ENCODE peak calls at places on chromosomes 3 and 15, in five cellular contexts. J, L, X, F and A are unnamed samples.

GRCh38 chr3:172592898-172593669 is 69.9 kb upstream of the TNFSF10 start:
- DNase-seq in J (no peak), L (no peak), X (no peak), F (no peak), A (no peak)

GRCh38 chr3:183253364-183253960 is 409 bp downstream of the B3GNT5 start:
- DNase-seq in J (peak), L (no peak), X (peak), F (no peak), A (no peak)

GRCh38 chr3:61417352-61417751 is 144.0 kb upstream of the PTPRG start:
- DNase-seq in J (no peak), L (no peak), X (no peak), F (no peak), A (no peak)

GRCh38 chr15:40238927-40239591 is at the start of gene PAK6:
- DNase-seq in J (peak), L (no peak), X (peak), F (no peak), A (no peak)

GRCh38 chr3:5022187-5022965 is 43.1 kb downstream of the BHLHE40 start:
- DNase-seq in J (no peak), L (no peak), X (peak), F (no peak), A (no peak)

GRCh38 chr3:21017115-21017852 is 733.7 kb downstream of the ZNF385D start:
- DNase-seq in J (peak), L (no peak), X (no peak), F (no peak), A (peak)

GRCh38 chr3:100927775-100928174 is 65.4 kb downstream of the ABI3BP start:
- DNase-seq in J (no peak), L (no peak), X (peak), F (no peak), A (no peak)

GRCh38 chr15:33660151-33660550 is 308.1 kb upstream of the CHRM5 start:
- DNase-seq in J (no peak), L (no peak), X (no peak), F (no peak), A (no peak)

GRCh38 chr3:142844339-142844977 is 44.4 kb downstream of the PCOLCE2 start:
- DNase-seq in J (no peak), L (no peak), X (peak), F (no peak), A (peak)

GRCh38 chr15:62419206-62419605 is 254.1 kb upstream of the C2CD4B start:
- DNase-seq in J (no peak), L (no peak), X (no peak), F (no peak), A (no peak)

GRCh38 chr3:29313074-29313473 is 32.2 kb downstream of the RBMS3 start:
- DNase-seq in J (no peak), L (no peak), X (peak), F (no peak), A (no peak)

GRCh38 chr3:79843180-79843579 is 75.4 kb upstream of the ROBO1 start:
- DNase-seq in J (no peak), L (no peak), X (no peak), F (no peak), A (no peak)

GRCh38 chr15:89851665-89852341 is 37.2 kb upstream of the ANPEP start:
- DNase-seq in J (no peak), L (no peak), X (no peak), F (no peak), A (no peak)

GRCh38 chr3:141452045-141452444 is 34.8 kb upstream of the RASA2 start:
- DNase-seq in J (peak), L (no peak), X (peak), F (no peak), A (no peak)

GRCh38 chr15:61034793-61035710 is 194.1 kb downstream of the RORA start:
- DNase-seq in J (no peak), L (no peak), X (peak), F (no peak), A (no peak)

GRCh38 chr3:190696777-190697501 is 165.6 kb downstream of the GMNC start:
- DNase-seq in J (peak), L (no peak), X (peak), F (no peak), A (peak)

GRCh38 chr3:12221663-12222062 is 63.0 kb upstream of the TIMP4 start:
- DNase-seq in J (no peak), L (no peak), X (no peak), F (no peak), A (no peak)

GRCh38 chr15:76793162-76793561 is 112.0 kb downstream of the SCAPER start:
- DNase-seq in J (no peak), L (no peak), X (no peak), F (no peak), A (no peak)

GRCh38 chr3:171972965-171973364 is 66.4 kb upstream of the FNDC3B start:
- DNase-seq in J (no peak), L (no peak), X (no peak), F (no peak), A (no peak)

GRCh38 chr3:72797773-72798543 is 50.3 kb downstream of the SHQ1 start:
- DNase-seq in J (no peak), L (peak), X (peak), F (no peak), A (no peak)

GRCh38 chr15:63605816-63606215 is 8.6 kb downstream of the FBXL22 start:
- DNase-seq in J (no peak), L (no peak), X (no peak), F (no peak), A (no peak)

GRCh38 chr3:42829083-42829627 is 19.9 kb downstream of the ACKR2 start:
- DNase-seq in J (no peak), L (no peak), X (no peak), F (no peak), A (no peak)

GRCh38 chr3:40452876-40453730 is 4.0 kb upstream of the RPL14 start:
- DNase-seq in J (peak), L (peak), X (peak), F (peak), A (peak)

GRCh38 chr3:69504232-69504631 is 118.3 kb upstream of the FRMD4B start:
- DNase-seq in J (no peak), L (no peak), X (no peak), F (no peak), A (no peak)

GRCh38 chr15:93298901-93299300 is 209.9 kb upstream of the RGMA start:
- DNase-seq in J (no peak), L (no peak), X (no peak), F (no peak), A (no peak)

GRCh38 chr15:92097473-92098178 is 244.1 kb downstream of the SLCO3A1 start:
- DNase-seq in J (peak), L (peak), X (peak), F (no peak), A (no peak)

GRCh38 chr3:157201648-157202278 is 41.8 kb upstream of the CCNL1 start:
- DNase-seq in J (no peak), L (peak), X (peak), F (no peak), A (peak)